ENCODE peak calls at places on chromosomes 3 and 15, in nine cellular contexts. One of them, this sample, is unnamed.

GRCh38 chr15:39594764-39595620 is 14.1 kb downstream of the THBS1 start:
- DNase-seq in transverse colon: no peak
- DNase-seq in fibroblast of pulmonary artery: peak
- DNase-seq in colonic mucosa: no peak
- DNase-seq in progenitor cell of endocrine pancreas: no peak
- DNase-seq in right atrium auricular region: no peak
- DNase-seq in natural killer cell: no peak
- DNase-seq in A549: no peak
- DNase-seq in left ventricle myocardium inferior: no peak
- DNase-seq in this sample: no peak

GRCh38 chr3:134198414-134198813 is 52.2 kb downstream of the RYK start:
- DNase-seq in fibroblast of pulmonary artery: no peak
- DNase-seq in left ventricle myocardium inferior: no peak
- DNase-seq in transverse colon: no peak
- DNase-seq in progenitor cell of endocrine pancreas: no peak
- DNase-seq in natural killer cell: no peak
- DNase-seq in colonic mucosa: no peak
- DNase-seq in A549: no peak
- DNase-seq in right atrium auricular region: no peak
- DNase-seq in this sample: no peak

GRCh38 chr3:165640970-165641369 is 196.3 kb downstream of the BCHE start:
- DNase-seq in right atrium auricular region: no peak
- DNase-seq in left ventricle myocardium inferior: no peak
- DNase-seq in fibroblast of pulmonary artery: no peak
- DNase-seq in natural killer cell: no peak
- DNase-seq in transverse colon: no peak
- DNase-seq in progenitor cell of endocrine pancreas: no peak
- DNase-seq in colonic mucosa: no peak
- DNase-seq in A549: no peak
- DNase-seq in this sample: no peak

GRCh38 chr3:126704494-126705214 is 614 bp downstream of the CHCHD6 start:
- DNase-seq in colonic mucosa: no peak
- DNase-seq in natural killer cell: no peak
- DNase-seq in transverse colon: no peak
- DNase-seq in progenitor cell of endocrine pancreas: no peak
- DNase-seq in fibroblast of pulmonary artery: no peak
- DNase-seq in right atrium auricular region: no peak
- DNase-seq in left ventricle myocardium inferior: no peak
- DNase-seq in A549: no peak
- DNase-seq in this sample: no peak

GRCh38 chr3:69276884-69277283 is 109.0 kb downstream of the FRMD4B start:
- DNase-seq in progenitor cell of endocrine pancreas: no peak
- DNase-seq in transverse colon: no peak
- DNase-seq in right atrium auricular region: no peak
- DNase-seq in fibroblast of pulmonary artery: no peak
- DNase-seq in left ventricle myocardium inferior: no peak
- DNase-seq in colonic mucosa: no peak
- DNase-seq in natural killer cell: no peak
- DNase-seq in A549: no peak
- DNase-seq in this sample: no peak

GRCh38 chr3:52779411-52780297 is 2.3 kb downstream of the ITIH1 start:
- DNase-seq in left ventricle myocardium inferior: no peak
- DNase-seq in transverse colon: no peak
- DNase-seq in A549: no peak
- DNase-seq in right atrium auricular region: peak
- DNase-seq in progenitor cell of endocrine pancreas: no peak
- DNase-seq in colonic mucosa: peak
- DNase-seq in fibroblast of pulmonary artery: no peak
- DNase-seq in natural killer cell: peak
- DNase-seq in this sample: no peak

GRCh38 chr3:67044295-67044694 is 46.2 kb downstream of the KBTBD8 start:
- DNase-seq in left ventricle myocardium inferior: no peak
- DNase-seq in right atrium auricular region: no peak
- DNase-seq in A549: no peak
- DNase-seq in progenitor cell of endocrine pancreas: no peak
- DNase-seq in transverse colon: no peak
- DNase-seq in natural killer cell: no peak
- DNase-seq in colonic mucosa: no peak
- DNase-seq in fibroblast of pulmonary artery: peak
- DNase-seq in this sample: no peak

GRCh38 chr3:73509812-73510211 is 114.9 kb downstream of the PDZRN3 start:
- DNase-seq in left ventricle myocardium inferior: no peak
- DNase-seq in fibroblast of pulmonary artery: no peak
- DNase-seq in progenitor cell of endocrine pancreas: no peak
- DNase-seq in right atrium auricular region: no peak
- DNase-seq in transverse colon: no peak
- DNase-seq in natural killer cell: no peak
- DNase-seq in colonic mucosa: no peak
- DNase-seq in A549: no peak
- DNase-seq in this sample: no peak

GRCh38 chr3:46361408-46362283 is 7.7 kb downstream of the CCR2 start:
- DNase-seq in fibroblast of pulmonary artery: no peak
- DNase-seq in natural killer cell: no peak
- DNase-seq in transverse colon: no peak
- DNase-seq in colonic mucosa: no peak
- DNase-seq in A549: no peak
- DNase-seq in left ventricle myocardium inferior: no peak
- DNase-seq in right atrium auricular region: no peak
- DNase-seq in progenitor cell of endocrine pancreas: no peak
- DNase-seq in this sample: no peak

GRCh38 chr15:96340611-96341464 is 10.3 kb downstream of the NR2F2 start:
- DNase-seq in transverse colon: peak
- DNase-seq in left ventricle myocardium inferior: peak
- DNase-seq in progenitor cell of endocrine pancreas: no peak
- DNase-seq in natural killer cell: no peak
- DNase-seq in right atrium auricular region: peak
- DNase-seq in fibroblast of pulmonary artery: peak
- DNase-seq in colonic mucosa: peak
- DNase-seq in A549: peak
- DNase-seq in this sample: peak

GRCh38 chr3:175486255-175486654 is 627.1 kb downstream of the NAALADL2 start:
- DNase-seq in left ventricle myocardium inferior: no peak
- DNase-seq in A549: no peak
- DNase-seq in fibroblast of pulmonary artery: no peak
- DNase-seq in colonic mucosa: no peak
- DNase-seq in right atrium auricular region: no peak
- DNase-seq in natural killer cell: no peak
- DNase-seq in transverse colon: no peak
- DNase-seq in progenitor cell of endocrine pancreas: no peak
- DNase-seq in this sample: no peak

GRCh38 chr3:139185482-139185881 is 140.8 kb upstream of the PRR23C start:
- DNase-seq in A549: no peak
- DNase-seq in right atrium auricular region: no peak
- DNase-seq in natural killer cell: no peak
- DNase-seq in transverse colon: no peak
- DNase-seq in left ventricle myocardium inferior: no peak
- DNase-seq in progenitor cell of endocrine pancreas: no peak
- DNase-seq in fibroblast of pulmonary artery: no peak
- DNase-seq in colonic mucosa: no peak
- DNase-seq in this sample: no peak

GRCh38 chr3:139189943-139190342 is 145.3 kb upstream of the PRR23C start:
- DNase-seq in transverse colon: no peak
- DNase-seq in A549: no peak
- DNase-seq in right atrium auricular region: no peak
- DNase-seq in left ventricle myocardium inferior: no peak
- DNase-seq in colonic mucosa: no peak
- DNase-seq in fibroblast of pulmonary artery: no peak
- DNase-seq in progenitor cell of endocrine pancreas: no peak
- DNase-seq in natural killer cell: no peak
- DNase-seq in this sample: no peak

GRCh38 chr3:139182598-139182997 is 137.9 kb upstream of the PRR23C start:
- DNase-seq in natural killer cell: no peak
- DNase-seq in progenitor cell of endocrine pancreas: no peak
- DNase-seq in left ventricle myocardium inferior: no peak
- DNase-seq in A549: no peak
- DNase-seq in transverse colon: no peak
- DNase-seq in right atrium auricular region: no peak
- DNase-seq in colonic mucosa: no peak
- DNase-seq in fibroblast of pulmonary artery: no peak
- DNase-seq in this sample: no peak

GRCh38 chr3:139187154-139187553 is 142.5 kb upstream of the PRR23C start:
- DNase-seq in colonic mucosa: peak
- DNase-seq in A549: no peak
- DNase-seq in right atrium auricular region: no peak
- DNase-seq in natural killer cell: no peak
- DNase-seq in fibroblast of pulmonary artery: no peak
- DNase-seq in transverse colon: peak
- DNase-seq in progenitor cell of endocrine pancreas: no peak
- DNase-seq in left ventricle myocardium inferior: no peak
- DNase-seq in this sample: no peak

GRCh38 chr3:139187648-139188047 is 143.0 kb upstream of the PRR23C start:
- DNase-seq in fibroblast of pulmonary artery: no peak
- DNase-seq in left ventricle myocardium inferior: no peak
- DNase-seq in A549: no peak
- DNase-seq in right atrium auricular region: no peak
- DNase-seq in colonic mucosa: no peak
- DNase-seq in transverse colon: no peak
- DNase-seq in progenitor cell of endocrine pancreas: no peak
- DNase-seq in natural killer cell: no peak
- DNase-seq in this sample: no peak
- TF ChIP-seq CTCF in fibroblast of pulmonary artery: no peak
- TF ChIP-seq CTCF in left ventricle myocardium inferior: no peak
- TF ChIP-seq CTCF in A549: no peak
- TF ChIP-seq CTCF in right atrium auricular region: no peak
- TF ChIP-seq CTCF in colonic mucosa: no peak
- TF ChIP-seq CTCF in transverse colon: no peak
- TF ChIP-seq CTCF in progenitor cell of endocrine pancreas: no peak
- TF ChIP-seq CTCF in natural killer cell: no peak
- TF ChIP-seq CTCF in this sample: no peak

GRCh38 chr3:58124387-58124786 is 86.4 kb downstream of the DNASE1L3 start:
- DNase-seq in left ventricle myocardium inferior: no peak
- DNase-seq in fibroblast of pulmonary artery: no peak
- DNase-seq in progenitor cell of endocrine pancreas: no peak
- DNase-seq in colonic mucosa: no peak
- DNase-seq in right atrium auricular region: no peak
- DNase-seq in transverse colon: no peak
- DNase-seq in natural killer cell: no peak
- DNase-seq in A549: no peak
- DNase-seq in this sample: no peak
- TF ChIP-seq CTCF in left ventricle myocardium inferior: no peak
- TF ChIP-seq CTCF in fibroblast of pulmonary artery: no peak
- TF ChIP-seq CTCF in progenitor cell of endocrine pancreas: no peak
- TF ChIP-seq CTCF in colonic mucosa: no peak
- TF ChIP-seq CTCF in right atrium auricular region: no peak
- TF ChIP-seq CTCF in transverse colon: no peak
- TF ChIP-seq CTCF in natural killer cell: no peak
- TF ChIP-seq CTCF in A549: no peak
- TF ChIP-seq CTCF in this sample: no peak

DNA sequence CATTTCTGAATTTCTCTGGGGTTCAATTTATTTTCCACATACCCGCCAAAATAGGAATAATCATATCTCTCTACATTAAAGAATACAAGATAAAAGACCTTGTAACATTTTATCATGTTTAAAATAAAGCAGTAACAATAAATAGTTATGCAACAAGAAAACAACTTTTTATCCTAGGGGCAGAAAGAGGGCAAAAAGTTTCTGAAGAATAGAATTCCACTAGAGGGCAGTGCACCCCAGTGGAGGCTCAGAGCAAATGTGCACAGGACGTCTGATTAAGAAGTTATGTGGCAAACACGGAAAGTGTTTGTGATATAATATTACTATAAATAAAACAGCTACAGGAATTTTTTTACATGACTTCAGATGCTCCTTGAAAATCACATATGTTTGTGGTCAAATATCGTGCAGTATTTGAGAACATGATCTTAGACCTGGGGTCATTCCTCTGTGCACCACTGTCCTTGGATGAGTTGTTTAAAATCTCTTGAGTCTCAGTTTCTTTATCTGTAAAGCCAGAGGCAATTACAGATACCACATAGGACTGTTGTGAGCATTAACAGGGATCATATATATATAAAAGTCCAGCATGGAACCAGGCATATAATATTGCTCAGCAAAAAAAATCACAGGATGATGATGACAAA is 13.2 kb upstream of the PIK3R4 start:
- DNase-seq in colonic mucosa: peak
- DNase-seq in progenitor cell of endocrine pancreas: no peak
- DNase-seq in fibroblast of pulmonary artery: peak
- DNase-seq in A549: peak
- DNase-seq in left ventricle myocardium inferior: no peak
- DNase-seq in natural killer cell: no peak
- DNase-seq in right atrium auricular region: peak
- DNase-seq in transverse colon: peak
- DNase-seq in this sample: peak
- TF ChIP-seq CTCF in colonic mucosa: peak
- TF ChIP-seq CTCF in progenitor cell of endocrine pancreas: peak
- TF ChIP-seq CTCF in fibroblast of pulmonary artery: peak
- TF ChIP-seq CTCF in A549: peak
- TF ChIP-seq CTCF in left ventricle myocardium inferior: peak
- TF ChIP-seq CTCF in natural killer cell: peak
- TF ChIP-seq CTCF in right atrium auricular region: peak
- TF ChIP-seq CTCF in transverse colon: peak
- TF ChIP-seq CTCF in this sample: peak

GRCh38 chr3:186939536-186939935 is 9.2 kb downstream of the ST6GAL1 start:
- DNase-seq in natural killer cell: no peak
- DNase-seq in A549: no peak
- DNase-seq in left ventricle myocardium inferior: no peak
- DNase-seq in colonic mucosa: no peak
- DNase-seq in fibroblast of pulmonary artery: no peak
- DNase-seq in transverse colon: no peak
- DNase-seq in right atrium auricular region: no peak
- DNase-seq in progenitor cell of endocrine pancreas: no peak
- DNase-seq in this sample: no peak

GRCh38 chr3:186945255-186945823 is 15.0 kb downstream of the ST6GAL1 start:
- DNase-seq in left ventricle myocardium inferior: no peak
- DNase-seq in colonic mucosa: no peak
- DNase-seq in progenitor cell of endocrine pancreas: no peak
- DNase-seq in A549: no peak
- DNase-seq in natural killer cell: no peak
- DNase-seq in right atrium auricular region: no peak
- DNase-seq in fibroblast of pulmonary artery: no peak
- DNase-seq in transverse colon: no peak
- DNase-seq in this sample: no peak

GRCh38 chr3:186940965-186941364 is 10.6 kb downstream of the ST6GAL1 start:
- DNase-seq in right atrium auricular region: no peak
- DNase-seq in progenitor cell of endocrine pancreas: no peak
- DNase-seq in A549: no peak
- DNase-seq in fibroblast of pulmonary artery: peak
- DNase-seq in natural killer cell: no peak
- DNase-seq in colonic mucosa: no peak
- DNase-seq in left ventricle myocardium inferior: peak
- DNase-seq in transverse colon: no peak
- DNase-seq in this sample: no peak

GRCh38 chr3:186938716-186939115 is 8.4 kb downstream of the ST6GAL1 start:
- DNase-seq in transverse colon: no peak
- DNase-seq in A549: no peak
- DNase-seq in natural killer cell: no peak
- DNase-seq in right atrium auricular region: no peak
- DNase-seq in progenitor cell of endocrine pancreas: no peak
- DNase-seq in colonic mucosa: no peak
- DNase-seq in fibroblast of pulmonary artery: peak
- DNase-seq in left ventricle myocardium inferior: peak
- DNase-seq in this sample: no peak

DNA sequence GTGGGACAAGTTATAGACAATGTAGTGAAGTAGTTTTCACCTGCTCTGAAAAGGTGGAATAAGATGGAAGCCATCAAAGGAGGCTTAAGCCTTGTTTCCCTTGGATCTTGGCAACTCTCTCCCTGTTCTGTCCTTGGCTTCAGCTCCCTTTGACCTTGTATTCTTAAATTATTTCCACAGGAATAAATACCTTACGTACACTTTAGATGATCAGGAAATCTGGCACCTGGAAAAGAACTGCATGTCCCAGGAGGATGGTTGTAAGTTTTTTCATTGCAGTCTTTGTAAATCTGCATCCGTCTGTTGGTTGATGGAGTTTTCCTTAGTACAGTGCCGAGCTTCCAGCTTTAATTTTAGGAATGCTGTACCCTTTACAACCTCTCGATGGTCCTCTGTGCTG is 11.8 kb downstream of the ST6GAL1 start:
- DNase-seq in left ventricle myocardium inferior: no peak
- DNase-seq in progenitor cell of endocrine pancreas: no peak
- DNase-seq in transverse colon: no peak
- DNase-seq in colonic mucosa: no peak
- DNase-seq in natural killer cell: no peak
- DNase-seq in right atrium auricular region: no peak
- DNase-seq in fibroblast of pulmonary artery: no peak
- DNase-seq in A549: no peak
- DNase-seq in this sample: no peak
- TF ChIP-seq CTCF in left ventricle myocardium inferior: no peak
- TF ChIP-seq CTCF in progenitor cell of endocrine pancreas: no peak
- TF ChIP-seq CTCF in transverse colon: no peak
- TF ChIP-seq CTCF in colonic mucosa: no peak
- TF ChIP-seq CTCF in natural killer cell: no peak
- TF ChIP-seq CTCF in right atrium auricular region: no peak
- TF ChIP-seq CTCF in fibroblast of pulmonary artery: no peak
- TF ChIP-seq CTCF in A549: no peak
- TF ChIP-seq CTCF in this sample: no peak

This sample was measured in WERI-Rb-1.